ENCODE peak calls at places on chromosomes 6 and 20, in seven cellular contexts. D is neural crest cell, L is HFFc6, I is SK-N-SH, K is Peyer's patch, A is HL-60, Z is endothelial cell. M is an unnamed sample.
A peak's percentile ranks its signal among the peaks of the same experiment; 100 is the strongest.

GRCh38 chr6:167934426-167934864 is 63.0 kb upstream of the KIF25 start:
- DNase-seq in L (no peak), A (no peak), K (no peak), I (no peak), D (no peak), Z (no peak), M (no peak)

GRCh38 chr20:34581341-34582189 is 23.0 kb downstream of the MAP1LC3A start:
- DNase-seq in K (no peak), L (peak; percentile 54), I (no peak), A (no peak), Z (no peak), D (no peak), M (peak; percentile 25)

GRCh38 chr6:79631800-79632172 is 657 bp downstream of the SH3BGRL2 start:
- DNase-seq in A (no peak), I (no peak), K (no peak), Z (no peak), L (no peak), D (no peak), M (no peak)

GRCh38 chr20:62494537-62494936 is 18.7 kb upstream of the GATA5 start:
- DNase-seq in A (no peak), Z (no peak), L (no peak), I (no peak), D (no peak), K (peak; percentile 56), M (no peak)

GRCh38 chr20:2103454-2104153 is 2.0 kb downstream of the STK35 start:
- DNase-seq in A (no peak), I (peak; percentile 44), L (no peak), D (no peak), Z (no peak), K (no peak), M (no peak)

GRCh38 chr6:20086992-20087391 is 125.3 kb downstream of the MBOAT1 start:
- DNase-seq in Z (no peak), D (no peak), K (no peak), I (no peak), L (no peak), A (no peak), M (no peak)

GRCh38 chr20:401682-402495 is 6.2 kb upstream of the RBCK1 start:
- DNase-seq in L (no peak), I (no peak), Z (no peak), K (no peak), A (peak; percentile 25), D (no peak), M (no peak)

GRCh38 chr20:62840244-62841197 is 21.1 kb downstream of the TCFL5 start:
- DNase-seq in L (no peak), D (no peak), K (no peak), A (no peak), Z (no peak), I (peak; percentile 24), M (no peak)

GRCh38 chr6:17968081-17968518 is 19.3 kb downstream of the KIF13A start:
- DNase-seq in L (peak; percentile 22), K (no peak), D (no peak), A (no peak), Z (no peak), I (no peak), M (no peak)

GRCh38 chr20:29743101-29743931 is 1514.1 kb upstream of the DEFB115 start:
- DNase-seq in Z (no peak), I (peak; percentile 6), K (no peak), D (no peak), A (no peak), L (no peak), M (no peak)

GRCh38 chr6:105194106-105194505 is 14.3 kb upstream of the POPDC3 start:
- DNase-seq in K (no peak), Z (no peak), A (no peak), D (no peak), L (no peak), I (no peak), M (no peak)

GRCh38 chr6:105193647-105194046 is 13.8 kb upstream of the POPDC3 start:
- DNase-seq in I (no peak), A (no peak), L (peak; percentile 68), Z (no peak), K (no peak), D (no peak), M (no peak)

GRCh38 chr6:105192707-105193465 is 13.1 kb upstream of the POPDC3 start:
- DNase-seq in L (peak; percentile 71), A (no peak), D (no peak), I (no peak), Z (no peak), K (no peak), M (no peak)

GRCh38 chr6:105189026-105189680 is 9.3 kb upstream of the POPDC3 start:
- DNase-seq in D (no peak), Z (no peak), L (no peak), K (no peak), I (no peak), A (no peak), M (no peak)

GRCh38 chr6:105191351-105191750 is 11.5 kb upstream of the POPDC3 start:
- DNase-seq in L (no peak), A (no peak), Z (no peak), I (no peak), K (no peak), D (no peak), M (no peak)
- TF ChIP-seq CTCF in L (no peak), A (no peak), Z (no peak), I (no peak), K (no peak), D (no peak), M (no peak)

GRCh38 chr6:411402-412145 is 20.0 kb downstream of the IRF4 start:
- DNase-seq in Z (no peak), K (no peak), I (no peak), D (no peak), A (no peak), L (no peak), M (no peak)

GRCh38 chr6:409370-409972 is 17.9 kb downstream of the IRF4 start:
- DNase-seq in D (no peak), L (no peak), Z (no peak), A (no peak), I (no peak), K (no peak), M (no peak)

GRCh38 chr6:408148-408547 is 16.6 kb downstream of the IRF4 start:
- DNase-seq in I (no peak), D (no peak), A (no peak), L (no peak), K (no peak), Z (no peak), M (no peak)

GRCh38 chr6:410555-411395 is 19.2 kb downstream of the IRF4 start:
- DNase-seq in D (no peak), I (no peak), K (no peak), L (no peak), A (no peak), Z (no peak), M (no peak)

DNA sequence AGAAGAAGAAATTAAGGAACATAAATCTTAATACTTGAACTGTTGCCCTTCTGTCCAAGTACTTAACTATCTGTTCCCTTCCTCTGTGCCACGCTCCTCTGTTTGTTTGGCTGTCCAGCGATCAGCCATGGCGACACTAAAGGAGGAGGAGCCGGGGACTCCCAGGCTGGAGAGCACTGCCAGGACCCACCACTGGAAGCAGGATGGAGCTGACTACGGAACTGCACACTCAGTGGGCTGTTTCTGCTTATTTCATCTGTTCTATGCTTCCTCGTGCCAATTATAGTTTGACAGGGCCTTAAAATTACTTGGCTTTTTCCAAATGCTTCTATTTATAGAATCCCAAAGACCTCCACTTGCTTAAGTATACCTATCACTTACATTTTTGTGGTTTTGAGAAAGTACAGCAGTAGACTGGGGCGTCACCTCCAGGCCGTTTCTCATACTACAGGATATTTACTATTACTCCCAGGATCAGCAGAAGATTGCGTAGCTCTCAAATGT is 17.1 kb downstream of the IRF4 start:
- DNase-seq in Z (peak; percentile 55), L (peak; percentile 10), A (peak; percentile 18), K (no peak), I (peak; percentile 61), D (peak; percentile 49), M (no peak)
- TF ChIP-seq CTCF in Z (no peak), L (peak; percentile 52), A (no peak), K (peak; percentile 42), I (peak; percentile 64), D (peak; percentile 62), M (peak; percentile 16)

GRCh38 chr6:9717568-9717967 is 697.3 kb downstream of the TFAP2A start:
- DNase-seq in A (no peak), D (no peak), K (no peak), Z (no peak), L (no peak), I (no peak), M (no peak)
- TF ChIP-seq CTCF in A (no peak), D (no peak), K (no peak), Z (no peak), L (no peak), I (no peak), M (no peak)

GRCh38 chr6:52389264-52389625 is 27.3 kb downstream of the PAQR8 start:
- DNase-seq in D (no peak), L (no peak), K (no peak), Z (no peak), I (peak; percentile 26), A (no peak), M (no peak)

GRCh38 chr6:52391599-52391998 is 28.5 kb upstream of the EFHC1 start:
- DNase-seq in A (no peak), I (no peak), L (no peak), D (no peak), Z (no peak), K (no peak), M (no peak)

GRCh38 chr6:52390361-52390727 is 28.4 kb downstream of the PAQR8 start:
- DNase-seq in K (peak; percentile 49), L (peak; percentile 22), D (no peak), A (peak; percentile 67), I (peak; percentile 34), Z (no peak), M (peak; percentile 47)

GRCh38 chr6:52388790-52389189 is 26.8 kb downstream of the PAQR8 start:
- DNase-seq in I (no peak), Z (no peak), K (no peak), D (no peak), A (no peak), L (no peak), M (no peak)

GRCh38 chr6:52389626-52390360 is 27.8 kb downstream of the PAQR8 start:
- DNase-seq in Z (no peak), A (peak; percentile 18), D (no peak), I (peak; percentile 63), K (peak; percentile 57), L (peak; percentile 41), M (peak; percentile 70)
- TF ChIP-seq CTCF in Z (no peak), A (no peak), D (no peak), I (peak; percentile 42), K (peak; percentile 54), L (peak; percentile 41), M (no peak)

DNA sequence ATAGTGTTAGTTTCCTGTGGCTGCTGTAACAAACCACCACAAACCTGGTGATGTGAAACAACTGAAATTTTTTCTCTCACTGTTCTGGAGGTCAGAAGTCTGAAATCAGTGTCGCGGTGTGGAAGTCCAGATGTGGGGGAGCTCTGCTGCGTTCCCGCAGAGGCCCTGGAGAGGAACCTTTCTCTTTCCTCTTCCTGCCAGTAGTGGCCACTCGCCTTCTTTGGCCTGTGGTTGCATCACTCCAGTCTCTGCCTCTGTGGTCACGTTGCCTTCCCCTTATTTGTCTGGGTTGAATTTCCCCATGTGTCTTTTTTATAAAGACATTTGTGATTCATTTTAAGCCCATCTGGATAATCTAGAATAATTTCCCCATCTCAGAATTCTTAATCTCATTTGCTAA is 295.5 kb upstream of the FLRT3 start:
- DNase-seq in L (no peak), D (no peak), I (no peak), Z (no peak), K (no peak), A (peak; percentile 80), M (no peak)
- TF ChIP-seq CTCF in L (no peak), D (no peak), I (no peak), Z (no peak), K (no peak), A (no peak), M (no peak)